ENCODE peak calls at places on chromosomes 5 and 9, in six cellular contexts. M, I, W, N, U and L are unnamed samples.

GRCh38 chr9:962023-962422 is 14.4 kb upstream of the DMRT3 start:
- DNase-seq in M (peak; percentile 41), I (no peak), W (no peak), N (no peak), U (no peak), L (peak; percentile 39)

GRCh38 chr9:75889977-75890540 is 414 bp upstream of the PCSK5 start:
- DNase-seq in M (peak; percentile 27), I (peak; percentile 39), W (peak; percentile 46), N (no peak), U (peak; percentile 65), L (no peak)

GRCh38 chr5:2887401-2888348 is 136.2 kb upstream of the IRX2 start:
- DNase-seq in M (no peak), I (no peak), W (no peak), N (peak; percentile 72), U (no peak), L (no peak)

GRCh38 chr5:33227746-33228145 is 213.0 kb upstream of the TARS1 start:
- DNase-seq in M (no peak), I (no peak), W (no peak), N (no peak), U (no peak), L (no peak)

GRCh38 chr9:84500218-84500617 is 159.7 kb upstream of the SLC28A3 start:
- DNase-seq in M (no peak), I (no peak), W (no peak), N (no peak), U (no peak), L (no peak)

GRCh38 chr5:174355995-174356394 is 310.5 kb downstream of the NSG2 start:
- DNase-seq in M (no peak), I (no peak), W (no peak), N (no peak), U (no peak), L (no peak)

GRCh38 chr9:128106940-128107259 is 20.6 kb downstream of the PTGES2 start:
- DNase-seq in M (no peak), I (peak; percentile 39), W (no peak), N (peak; percentile 68), U (no peak), L (no peak)

GRCh38 chr9:15711531-15712295 is 158.9 kb downstream of the CCDC171 start:
- DNase-seq in M (no peak), I (no peak), W (no peak), N (no peak), U (no peak), L (no peak)

GRCh38 chr5:150213530-150213929 is 23.7 kb downstream of the SLC6A7 start:
- DNase-seq in M (no peak), I (no peak), W (no peak), N (no peak), U (no peak), L (no peak)

GRCh38 chr9:13450723-13451122 is 171.2 kb upstream of the MPDZ start:
- DNase-seq in M (no peak), I (no peak), W (no peak), N (no peak), U (no peak), L (no peak)

GRCh38 chr5:98333921-98334320 is 439.5 kb upstream of the RGMB start:
- DNase-seq in M (peak; percentile 25), I (no peak), W (no peak), N (no peak), U (no peak), L (no peak)

GRCh38 chr5:154779105-154779504 is 23.9 kb downstream of the LARP1 start:
- DNase-seq in M (peak; percentile 84), I (no peak), W (no peak), N (no peak), U (peak; percentile 57), L (peak; percentile 83)

GRCh38 chr9:105141448-105142101 is 102.9 kb upstream of the SLC44A1 start:
- DNase-seq in M (no peak), I (no peak), W (no peak), N (no peak), U (no peak), L (no peak)

GRCh38 chr5:149435015-149435376 is 55.9 kb upstream of the IL17B start:
- DNase-seq in M (no peak), I (no peak), W (no peak), N (no peak), U (no peak), L (no peak)

GRCh38 chr9:113579270-113580040 is 115.9 kb downstream of the RGS3 start:
- DNase-seq in M (no peak), I (no peak), W (no peak), N (peak; percentile 93), U (no peak), L (no peak)

GRCh38 chr5:75057551-75057950 is 5.2 kb upstream of the GCNT4 start:
- DNase-seq in M (no peak), I (no peak), W (no peak), N (no peak), U (no peak), L (peak; percentile 28)

GRCh38 chr5:107388111-107388861 is 282.5 kb downstream of the EFNA5 start:
- DNase-seq in M (peak; percentile 75), I (no peak), W (no peak), N (no peak), U (peak; percentile 25), L (peak; percentile 83)

GRCh38 chr5:31427013-31427783 is 104.7 kb downstream of the DROSHA start:
- DNase-seq in M (no peak), I (no peak), W (no peak), N (no peak), U (peak; percentile 9), L (no peak)

GRCh38 chr9:104071589-104071988 is 22.5 kb upstream of the SMC2 start:
- DNase-seq in M (no peak), I (no peak), W (no peak), N (no peak), U (no peak), L (no peak)

GRCh38 chr5:14247054-14247386 is 103.9 kb downstream of the TRIO start:
- DNase-seq in M (no peak), I (no peak), W (no peak), N (no peak), U (no peak), L (no peak)

GRCh38 chr5:107067391-107067790 is 603.3 kb downstream of the EFNA5 start:
- DNase-seq in M (no peak), I (no peak), W (no peak), N (no peak), U (no peak), L (no peak)

GRCh38 chr5:69503144-69503488 is 10.5 kb downstream of the OCLN start:
- DNase-seq in M (peak; percentile 41), I (no peak), W (no peak), N (no peak), U (no peak), L (no peak)

GRCh38 chr9:92749071-92749933 is 15.3 kb downstream of the BICD2 start:
- DNase-seq in M (no peak), I (no peak), W (no peak), N (peak; percentile 56), U (no peak), L (no peak)

GRCh38 chr5:57845025-57845424 is 362.4 kb upstream of the ACTBL2 start:
- DNase-seq in M (no peak), I (no peak), W (no peak), N (no peak), U (no peak), L (no peak)

GRCh38 chr5:147431586-147431985 is 78.3 kb downstream of the DPYSL3 start:
- DNase-seq in M (no peak), I (no peak), W (no peak), N (no peak), U (no peak), L (no peak)

GRCh38 chr5:38188591-38188990 is 69.8 kb upstream of the EGFLAM start:
- DNase-seq in M (no peak), I (no peak), W (no peak), N (no peak), U (no peak), L (no peak)
- H3K4me1 ChIP-seq in M (no peaks in the 10 kb centered on the region), I (no peaks in the 10 kb centered on the region), W (no peaks in the 10 kb centered on the region), N (no peaks in the 10 kb centered on the region), U (peaks cover 7% of the 10 kb centered on the region), L (no peaks in the 10 kb centered on the region)

GRCh38 chr9:131097259-131097947 is 1.1 kb downstream of the AIF1L start:
- DNase-seq in M (no peak), I (no peak), W (no peak), N (no peak), U (no peak), L (no peak)
- H3K4me1 ChIP-seq in M (peaks cover 6% of the 10 kb centered on the region), I (peaks cover 4% of the 10 kb centered on the region), W (no peaks in the 10 kb centered on the region), N (peaks cover 81% of the 10 kb centered on the region), U (peaks cover 9% of the 10 kb centered on the region), L (peaks cover 3% of the 10 kb centered on the region)

DNA sequence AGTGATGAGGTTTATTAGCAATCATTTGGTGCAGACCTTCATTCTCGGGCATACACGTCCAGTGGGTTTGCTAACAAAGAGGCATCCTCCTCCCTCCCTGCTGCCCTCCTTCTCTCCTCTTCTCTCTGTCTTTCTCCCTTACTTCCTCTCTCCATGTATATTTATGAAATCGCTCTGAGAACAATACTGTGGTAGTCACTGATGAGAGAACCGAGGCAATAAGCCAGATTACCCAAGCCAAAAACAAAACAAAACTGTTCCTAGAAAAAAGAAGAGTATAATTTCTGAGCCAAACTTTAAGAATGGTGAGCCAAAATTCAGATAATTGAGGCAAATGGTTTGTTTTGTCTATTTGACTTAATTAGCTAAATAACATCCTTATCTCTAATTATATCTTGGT is 15.9 kb upstream of the HMHB1 start:
- DNase-seq in M (no peak), I (no peak), W (no peak), N (no peak), U (no peak), L (no peak)
- H3K4me1 ChIP-seq in M (no peaks in the 10 kb centered on the region), I (no peaks in the 10 kb centered on the region), W (no peaks in the 10 kb centered on the region), N (peaks cover 8% of the 10 kb centered on the region), U (no peaks in the 10 kb centered on the region), L (no peaks in the 10 kb centered on the region)

GRCh38 chr9:94802795-94803194 is 76.3 kb downstream of the AOPEP start:
- DNase-seq in M (no peak), I (no peak), W (no peak), N (no peak), U (no peak), L (peak; percentile 57)
- H3K4me1 ChIP-seq in M (peaks cover 34% of the 10 kb centered on the region), I (peaks cover 14% of the 10 kb centered on the region), W (peaks cover 12% of the 10 kb centered on the region), N (peaks cover 13% of the 10 kb centered on the region), U (peaks cover 66% of the 10 kb centered on the region), L (peaks cover 60% of the 10 kb centered on the region)